ENCODE peak calls at places on chromosomes 4 and X, in eight cellular contexts. One of them, this sample, is unnamed.

GRCh38 chr4:87934157-87934704 is 41.3 kb upstream of the SPP1 start:
- DNase-seq in head of caudate nucleus: no peak
- DNase-seq in stimulated activated CD4-positive, alpha-beta T cell treated with anti-CD3 and anti-CD28 coated beads, Interleukin-12 subunit alpha, Interleukin-12 subunit beta, amount 100 ng/mL, for 4 hours: no peak
- DNase-seq in activated effector memory CD4-positive, alpha-beta T cell treated with anti-CD3 and anti-CD28 coated beads, Interleukin-2, amount 50 U/mL, for 16 hours: no peak
- DNase-seq in SIG-M5: no peak
- DNase-seq in ureter: no peak
- DNase-seq in ELR: no peak
- DNase-seq in activated gamma-delta T cell treated with Interleukin-2 at 50 U/mL for 16 hours: no peak
- DNase-seq in this sample: no peak

GRCh38 chrX:1239681-1240142 is 27.3 kb upstream of the CRLF2 start:
- DNase-seq in head of caudate nucleus: peak
- DNase-seq in stimulated activated CD4-positive, alpha-beta T cell treated with anti-CD3 and anti-CD28 coated beads, Interleukin-12 subunit alpha, Interleukin-12 subunit beta, amount 100 ng/mL, for 4 hours: no peak
- DNase-seq in activated effector memory CD4-positive, alpha-beta T cell treated with anti-CD3 and anti-CD28 coated beads, Interleukin-2, amount 50 U/mL, for 16 hours: no peak
- DNase-seq in SIG-M5: peak
- DNase-seq in ureter: peak
- DNase-seq in ELR: no peak
- DNase-seq in activated gamma-delta T cell treated with Interleukin-2 at 50 U/mL for 16 hours: no peak
- DNase-seq in this sample: peak

GRCh38 chrX:37331546-37331945 is 17.6 kb upstream of the PRRG1 start:
- DNase-seq in head of caudate nucleus: no peak
- DNase-seq in stimulated activated CD4-positive, alpha-beta T cell treated with anti-CD3 and anti-CD28 coated beads, Interleukin-12 subunit alpha, Interleukin-12 subunit beta, amount 100 ng/mL, for 4 hours: no peak
- DNase-seq in activated effector memory CD4-positive, alpha-beta T cell treated with anti-CD3 and anti-CD28 coated beads, Interleukin-2, amount 50 U/mL, for 16 hours: no peak
- DNase-seq in SIG-M5: no peak
- DNase-seq in ureter: no peak
- DNase-seq in ELR: no peak
- DNase-seq in activated gamma-delta T cell treated with Interleukin-2 at 50 U/mL for 16 hours: no peak
- DNase-seq in this sample: no peak

GRCh38 chrX:17376381-17377046 is 1.5 kb downstream of the NHS start:
- DNase-seq in head of caudate nucleus: no peak
- DNase-seq in stimulated activated CD4-positive, alpha-beta T cell treated with anti-CD3 and anti-CD28 coated beads, Interleukin-12 subunit alpha, Interleukin-12 subunit beta, amount 100 ng/mL, for 4 hours: no peak
- DNase-seq in activated effector memory CD4-positive, alpha-beta T cell treated with anti-CD3 and anti-CD28 coated beads, Interleukin-2, amount 50 U/mL, for 16 hours: no peak
- DNase-seq in SIG-M5: no peak
- DNase-seq in ureter: no peak
- DNase-seq in ELR: peak
- DNase-seq in activated gamma-delta T cell treated with Interleukin-2 at 50 U/mL for 16 hours: no peak
- DNase-seq in this sample: no peak

GRCh38 chr4:45347056-45347455 is 620.7 kb upstream of the GNPDA2 start:
- DNase-seq in head of caudate nucleus: no peak
- DNase-seq in stimulated activated CD4-positive, alpha-beta T cell treated with anti-CD3 and anti-CD28 coated beads, Interleukin-12 subunit alpha, Interleukin-12 subunit beta, amount 100 ng/mL, for 4 hours: no peak
- DNase-seq in activated effector memory CD4-positive, alpha-beta T cell treated with anti-CD3 and anti-CD28 coated beads, Interleukin-2, amount 50 U/mL, for 16 hours: no peak
- DNase-seq in SIG-M5: no peak
- DNase-seq in ureter: no peak
- DNase-seq in ELR: no peak
- DNase-seq in activated gamma-delta T cell treated with Interleukin-2 at 50 U/mL for 16 hours: no peak
- DNase-seq in this sample: no peak

GRCh38 chr4:25503779-25504178 is 126.7 kb downstream of the ANAPC4 start:
- DNase-seq in head of caudate nucleus: no peak
- DNase-seq in stimulated activated CD4-positive, alpha-beta T cell treated with anti-CD3 and anti-CD28 coated beads, Interleukin-12 subunit alpha, Interleukin-12 subunit beta, amount 100 ng/mL, for 4 hours: no peak
- DNase-seq in activated effector memory CD4-positive, alpha-beta T cell treated with anti-CD3 and anti-CD28 coated beads, Interleukin-2, amount 50 U/mL, for 16 hours: no peak
- DNase-seq in SIG-M5: no peak
- DNase-seq in ureter: no peak
- DNase-seq in ELR: no peak
- DNase-seq in activated gamma-delta T cell treated with Interleukin-2 at 50 U/mL for 16 hours: no peak
- DNase-seq in this sample: no peak

GRCh38 chrX:7690842-7691241 is 152.1 kb upstream of the VCX start:
- DNase-seq in head of caudate nucleus: no peak
- DNase-seq in stimulated activated CD4-positive, alpha-beta T cell treated with anti-CD3 and anti-CD28 coated beads, Interleukin-12 subunit alpha, Interleukin-12 subunit beta, amount 100 ng/mL, for 4 hours: no peak
- DNase-seq in activated effector memory CD4-positive, alpha-beta T cell treated with anti-CD3 and anti-CD28 coated beads, Interleukin-2, amount 50 U/mL, for 16 hours: no peak
- DNase-seq in SIG-M5: no peak
- DNase-seq in ureter: no peak
- DNase-seq in ELR: no peak
- DNase-seq in activated gamma-delta T cell treated with Interleukin-2 at 50 U/mL for 16 hours: no peak
- DNase-seq in this sample: no peak

GRCh38 chrX:63350551-63350950 is 581 bp downstream of the SPIN4 start:
- DNase-seq in head of caudate nucleus: peak
- DNase-seq in stimulated activated CD4-positive, alpha-beta T cell treated with anti-CD3 and anti-CD28 coated beads, Interleukin-12 subunit alpha, Interleukin-12 subunit beta, amount 100 ng/mL, for 4 hours: peak
- DNase-seq in activated effector memory CD4-positive, alpha-beta T cell treated with anti-CD3 and anti-CD28 coated beads, Interleukin-2, amount 50 U/mL, for 16 hours: peak
- DNase-seq in SIG-M5: no peak
- DNase-seq in ureter: peak
- DNase-seq in ELR: peak
- DNase-seq in activated gamma-delta T cell treated with Interleukin-2 at 50 U/mL for 16 hours: no peak
- DNase-seq in this sample: peak

GRCh38 chrX:53685711-53686110 is 808 bp downstream of the HUWE1 start:
- DNase-seq in head of caudate nucleus: no peak
- DNase-seq in stimulated activated CD4-positive, alpha-beta T cell treated with anti-CD3 and anti-CD28 coated beads, Interleukin-12 subunit alpha, Interleukin-12 subunit beta, amount 100 ng/mL, for 4 hours: no peak
- DNase-seq in activated effector memory CD4-positive, alpha-beta T cell treated with anti-CD3 and anti-CD28 coated beads, Interleukin-2, amount 50 U/mL, for 16 hours: no peak
- DNase-seq in SIG-M5: no peak
- DNase-seq in ureter: no peak
- DNase-seq in ELR: peak
- DNase-seq in activated gamma-delta T cell treated with Interleukin-2 at 50 U/mL for 16 hours: no peak
- DNase-seq in this sample: no peak

GRCh38 chr4:1490011-1490905 is 84.0 kb upstream of the NKX1-1 start:
- DNase-seq in head of caudate nucleus: no peak
- DNase-seq in stimulated activated CD4-positive, alpha-beta T cell treated with anti-CD3 and anti-CD28 coated beads, Interleukin-12 subunit alpha, Interleukin-12 subunit beta, amount 100 ng/mL, for 4 hours: no peak
- DNase-seq in activated effector memory CD4-positive, alpha-beta T cell treated with anti-CD3 and anti-CD28 coated beads, Interleukin-2, amount 50 U/mL, for 16 hours: peak
- DNase-seq in SIG-M5: no peak
- DNase-seq in ureter: no peak
- DNase-seq in ELR: no peak
- DNase-seq in activated gamma-delta T cell treated with Interleukin-2 at 50 U/mL for 16 hours: no peak
- DNase-seq in this sample: no peak

GRCh38 chr4:26870576-26871260 is 10.1 kb downstream of the STIM2 start:
- DNase-seq in head of caudate nucleus: no peak
- DNase-seq in stimulated activated CD4-positive, alpha-beta T cell treated with anti-CD3 and anti-CD28 coated beads, Interleukin-12 subunit alpha, Interleukin-12 subunit beta, amount 100 ng/mL, for 4 hours: no peak
- DNase-seq in activated effector memory CD4-positive, alpha-beta T cell treated with anti-CD3 and anti-CD28 coated beads, Interleukin-2, amount 50 U/mL, for 16 hours: no peak
- DNase-seq in SIG-M5: no peak
- DNase-seq in ureter: no peak
- DNase-seq in ELR: no peak
- DNase-seq in activated gamma-delta T cell treated with Interleukin-2 at 50 U/mL for 16 hours: no peak
- DNase-seq in this sample: no peak

GRCh38 chr4:40557741-40558140 is 71.9 kb downstream of the RBM47 start:
- DNase-seq in head of caudate nucleus: no peak
- DNase-seq in stimulated activated CD4-positive, alpha-beta T cell treated with anti-CD3 and anti-CD28 coated beads, Interleukin-12 subunit alpha, Interleukin-12 subunit beta, amount 100 ng/mL, for 4 hours: no peak
- DNase-seq in activated effector memory CD4-positive, alpha-beta T cell treated with anti-CD3 and anti-CD28 coated beads, Interleukin-2, amount 50 U/mL, for 16 hours: no peak
- DNase-seq in SIG-M5: no peak
- DNase-seq in ureter: no peak
- DNase-seq in ELR: no peak
- DNase-seq in activated gamma-delta T cell treated with Interleukin-2 at 50 U/mL for 16 hours: no peak
- DNase-seq in this sample: no peak

This sample was measured in stimulated activated naive CD4-positive, alpha-beta T cell treated with Interleukin-2 at 50 U/mL for 16 hours.